ENCODE peak calls at places on chromosome 10, in seven cellular contexts. One of them, this sample, is unnamed.
A peak's percentile ranks its signal among the peaks of the same experiment; 100 is the strongest.

GRCh38 chr10:96511044-96511945 is 2.4 kb downstream of the TLL2 start:
- DNase-seq in IMR-90: peak; percentile 17
- DNase-seq in thyroid gland: peak; percentile 43
- DNase-seq in heart left ventricle: no peak
- DNase-seq in A549: peak; percentile 68
- DNase-seq in adrenal gland: peak; percentile 25
- DNase-seq in K562: peak; percentile 51
- DNase-seq in this sample: peak; percentile 34

GRCh38 chr10:106565546-106565945 is 599.0 kb downstream of the SORCS1 start:
- DNase-seq in thyroid gland: no peak
- DNase-seq in heart left ventricle: no peak
- DNase-seq in IMR-90: peak; percentile 47
- DNase-seq in K562: no peak
- DNase-seq in A549: no peak
- DNase-seq in adrenal gland: no peak
- DNase-seq in this sample: no peak

GRCh38 chr10:62384057-62384446 is 9.9 kb downstream of the ZNF365 start:
- DNase-seq in IMR-90: peak; percentile 88
- DNase-seq in K562: peak; percentile 19
- DNase-seq in adrenal gland: no peak
- DNase-seq in heart left ventricle: no peak
- DNase-seq in thyroid gland: no peak
- DNase-seq in A549: no peak
- DNase-seq in this sample: no peak

GRCh38 chr10:28263136-28263857 is 39.6 kb downstream of the MPP7 start:
- DNase-seq in thyroid gland: peak; percentile 76
- DNase-seq in heart left ventricle: no peak
- DNase-seq in K562: no peak
- DNase-seq in IMR-90: no peak
- DNase-seq in A549: no peak
- DNase-seq in adrenal gland: no peak
- DNase-seq in this sample: no peak

GRCh38 chr10:84234508-84234907 is 6.8 kb downstream of the LRIT1 start:
- DNase-seq in K562: no peak
- DNase-seq in IMR-90: no peak
- DNase-seq in adrenal gland: no peak
- DNase-seq in A549: no peak
- DNase-seq in thyroid gland: no peak
- DNase-seq in heart left ventricle: no peak
- DNase-seq in this sample: no peak

GRCh38 chr10:131177431-131178327 is 133.8 kb downstream of the TCERG1L start:
- DNase-seq in heart left ventricle: no peak
- DNase-seq in IMR-90: no peak
- DNase-seq in K562: no peak
- DNase-seq in adrenal gland: no peak
- DNase-seq in A549: no peak
- DNase-seq in thyroid gland: peak; percentile 61
- DNase-seq in this sample: peak; percentile 57

GRCh38 chr10:58517071-58517470 is 4.4 kb downstream of the BICC1 start:
- DNase-seq in A549: no peak
- DNase-seq in thyroid gland: no peak
- DNase-seq in adrenal gland: no peak
- DNase-seq in heart left ventricle: no peak
- DNase-seq in K562: no peak
- DNase-seq in IMR-90: no peak
- DNase-seq in this sample: no peak

GRCh38 chr10:22022257-22023051 is 18.9 kb upstream of the DNAJC1 start:
- DNase-seq in K562: peak; percentile 76
- DNase-seq in A549: no peak
- DNase-seq in heart left ventricle: peak; percentile 61
- DNase-seq in adrenal gland: peak; percentile 19
- DNase-seq in IMR-90: no peak
- DNase-seq in thyroid gland: no peak
- DNase-seq in this sample: no peak

GRCh38 chr10:124383496-124383895 is 35.2 kb downstream of the OAT start:
- DNase-seq in A549: no peak
- DNase-seq in K562: no peak
- DNase-seq in thyroid gland: no peak
- DNase-seq in adrenal gland: no peak
- DNase-seq in heart left ventricle: no peak
- DNase-seq in IMR-90: no peak
- DNase-seq in this sample: no peak

GRCh38 chr10:86372785-86373239 is 6.2 kb upstream of the GRID1 start:
- DNase-seq in A549: no peak
- DNase-seq in thyroid gland: no peak
- DNase-seq in IMR-90: no peak
- DNase-seq in heart left ventricle: peak; percentile 12
- DNase-seq in K562: no peak
- DNase-seq in adrenal gland: no peak
- DNase-seq in this sample: no peak

DNA sequence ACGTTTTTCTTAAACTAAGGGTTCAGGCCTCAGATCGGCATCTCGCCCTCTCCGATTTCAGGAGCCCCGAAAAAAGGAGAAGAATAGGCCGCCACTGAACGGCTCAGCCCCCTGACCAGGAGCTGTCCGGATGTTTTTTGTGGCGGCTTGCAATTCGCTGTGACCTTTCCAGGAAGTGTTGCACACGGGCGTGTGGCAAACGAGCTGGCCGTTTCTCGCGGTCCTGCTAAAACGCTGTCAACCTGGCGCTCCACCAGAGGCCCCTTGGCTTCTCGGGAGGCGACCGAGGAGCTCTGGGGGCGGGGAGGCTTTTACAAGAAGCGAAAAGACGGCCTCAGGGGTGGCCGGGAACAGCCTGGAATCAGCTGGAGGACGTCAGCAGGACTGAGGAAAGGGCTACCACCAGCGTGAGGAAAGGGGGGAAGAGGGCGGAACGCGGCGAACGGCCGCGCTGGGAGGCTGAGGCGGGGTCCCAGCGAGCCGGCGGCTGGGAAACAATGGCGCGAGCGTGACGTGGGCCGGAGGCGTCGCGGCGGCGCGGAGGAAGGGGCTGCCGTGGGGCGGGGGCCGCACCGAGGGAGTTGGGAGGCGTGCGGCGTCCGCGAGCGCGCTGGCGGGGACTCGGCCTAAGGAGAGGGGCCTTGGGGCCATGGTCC is 493 bp downstream of the NT5C2 start:
- DNase-seq in heart left ventricle: peak; percentile 83
- DNase-seq in thyroid gland: peak; percentile 90
- DNase-seq in adrenal gland: peak; percentile 90
- DNase-seq in IMR-90: peak; percentile 75
- DNase-seq in A549: peak; percentile 37
- DNase-seq in K562: peak; percentile 80
- DNase-seq in this sample: peak; percentile 80
- TF ChIP-seq POLR2A in heart left ventricle: no peak
- TF ChIP-seq POLR2A in thyroid gland: peak; percentile 22
- TF ChIP-seq POLR2A in adrenal gland: peak; percentile 49
- TF ChIP-seq POLR2A in IMR-90: no peak
- TF ChIP-seq POLR2A in A549: no peak
- TF ChIP-seq POLR2A in K562: peak; percentile 68
- TF ChIP-seq POLR2A in this sample: no peak

DNA sequence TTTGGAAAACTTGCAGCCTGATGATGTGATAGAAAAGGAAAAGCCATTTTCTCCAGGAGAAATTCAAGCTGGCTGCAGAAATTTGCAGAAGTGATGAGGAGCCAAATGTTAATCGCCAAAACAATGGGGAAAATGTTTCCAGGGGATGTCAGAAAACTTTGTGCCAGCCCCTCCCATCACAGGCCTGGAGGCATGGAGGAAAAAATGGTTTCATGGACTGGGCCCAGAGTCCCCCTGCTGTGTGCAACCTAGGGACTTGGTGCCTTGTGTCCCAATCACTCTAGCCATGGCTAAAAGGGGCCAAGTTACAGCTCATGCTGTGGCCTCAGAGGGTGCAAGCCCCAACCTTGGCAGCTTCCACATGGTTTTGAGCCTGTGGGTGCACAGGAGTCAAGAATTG is 41.0 kb downstream of the ADD3 start:
- DNase-seq in IMR-90: no peak
- DNase-seq in A549: no peak
- DNase-seq in thyroid gland: no peak
- DNase-seq in K562: no peak
- DNase-seq in adrenal gland: no peak
- DNase-seq in heart left ventricle: no peak
- DNase-seq in this sample: no peak
- H3K4me3 ChIP-seq in IMR-90: no peak overlapping the region
- H3K4me3 ChIP-seq in A549: no peak overlapping the region
- H3K4me3 ChIP-seq in thyroid gland: no peak overlapping the region
- H3K4me3 ChIP-seq in K562: no peak overlapping the region
- H3K4me3 ChIP-seq in adrenal gland: no peak overlapping the region
- H3K4me3 ChIP-seq in heart left ventricle: no peak overlapping the region
- H3K4me3 ChIP-seq in this sample: no peak overlapping the region

DNA sequence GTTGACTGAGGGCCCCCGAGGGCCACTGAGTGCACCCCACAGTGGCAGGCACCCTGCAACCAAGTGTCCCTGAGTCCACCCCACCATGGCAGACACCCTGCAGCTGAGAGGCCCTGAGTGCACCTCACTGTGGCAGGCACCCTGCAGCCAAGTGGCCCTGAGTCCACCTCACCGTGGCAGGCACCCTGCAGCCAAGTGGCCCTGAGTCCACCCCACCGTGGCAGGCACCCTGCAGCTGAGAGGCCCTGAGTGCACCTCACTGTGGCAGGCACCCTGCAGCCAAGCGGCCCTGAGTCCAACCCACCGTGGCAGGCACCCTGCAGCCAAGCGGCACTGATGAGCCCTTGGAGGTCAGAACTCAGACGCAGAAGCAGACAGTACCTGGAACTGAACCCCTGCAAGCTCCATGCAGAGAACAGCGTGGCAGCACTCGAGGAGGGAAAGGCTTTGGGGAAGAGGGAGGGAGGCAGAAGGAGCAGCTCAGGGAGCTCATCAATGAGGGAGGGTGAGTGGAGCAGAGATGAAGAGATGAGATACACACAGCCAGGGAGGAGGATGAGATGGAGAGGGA is 156.5 kb downstream of the WDR37 start:
- DNase-seq in A549: no peak
- DNase-seq in IMR-90: no peak
- DNase-seq in K562: no peak
- DNase-seq in adrenal gland: no peak
- DNase-seq in thyroid gland: no peak
- DNase-seq in heart left ventricle: no peak
- DNase-seq in this sample: no peak
- H3K27ac ChIP-seq in A549: no peak overlapping the region
- H3K27ac ChIP-seq in IMR-90: no peak overlapping the region
- H3K27ac ChIP-seq in K562: no peak overlapping the region
- H3K27ac ChIP-seq in adrenal gland: no peak overlapping the region
- H3K27ac ChIP-seq in thyroid gland: no peak overlapping the region
- H3K27ac ChIP-seq in heart left ventricle: no peak overlapping the region
- H3K27ac ChIP-seq in this sample: no peak overlapping the region

GRCh38 chr10:11170993-11171416 is 153.3 kb downstream of the CELF2 start:
- DNase-seq in heart left ventricle: no peak
- DNase-seq in IMR-90: no peak
- DNase-seq in A549: no peak
- DNase-seq in thyroid gland: no peak
- DNase-seq in adrenal gland: no peak
- DNase-seq in K562: no peak
- DNase-seq in this sample: no peak
- TF ChIP-seq POLR2A in heart left ventricle: no peak
- TF ChIP-seq POLR2A in IMR-90: no peak
- TF ChIP-seq POLR2A in A549: no peak
- TF ChIP-seq POLR2A in thyroid gland: no peak
- TF ChIP-seq POLR2A in adrenal gland: no peak
- TF ChIP-seq POLR2A in K562: no peak
- TF ChIP-seq POLR2A in this sample: no peak

GRCh38 chr10:120938822-120939221 is 87.7 kb downstream of the WDR11 start:
- DNase-seq in K562: no peak
- DNase-seq in thyroid gland: no peak
- DNase-seq in adrenal gland: no peak
- DNase-seq in IMR-90: no peak
- DNase-seq in heart left ventricle: no peak
- DNase-seq in A549: no peak
- DNase-seq in this sample: no peak
- H3K4me3 ChIP-seq in K562: no peak overlapping the region
- H3K4me3 ChIP-seq in thyroid gland: no peak overlapping the region
- H3K4me3 ChIP-seq in adrenal gland: no peak overlapping the region
- H3K4me3 ChIP-seq in IMR-90: no peak overlapping the region
- H3K4me3 ChIP-seq in heart left ventricle: no peak overlapping the region
- H3K4me3 ChIP-seq in A549: no peak overlapping the region
- H3K4me3 ChIP-seq in this sample: no peak overlapping the region

GRCh38 chr10:45404770-45405120 is 30.7 kb downstream of the ALOX5 start:
- DNase-seq in K562: no peak
- DNase-seq in IMR-90: no peak
- DNase-seq in adrenal gland: no peak
- DNase-seq in A549: no peak
- DNase-seq in heart left ventricle: no peak
- DNase-seq in thyroid gland: no peak
- DNase-seq in this sample: no peak
- H3K27ac ChIP-seq in K562: no peak overlapping the region
- H3K27ac ChIP-seq in IMR-90: no peak overlapping the region
- H3K27ac ChIP-seq in adrenal gland: peak overlapping the region; percentile 78
- H3K27ac ChIP-seq in A549: no peak overlapping the region
- H3K27ac ChIP-seq in heart left ventricle: no peak overlapping the region
- H3K27ac ChIP-seq in thyroid gland: no peak overlapping the region
- H3K27ac ChIP-seq in this sample: no peak overlapping the region

GRCh38 chr10:110568055-110568735 is 700 bp downstream of the SMC3 start:
- DNase-seq in adrenal gland: peak; percentile 37
- DNase-seq in IMR-90: no peak
- DNase-seq in thyroid gland: no peak
- DNase-seq in heart left ventricle: no peak
- DNase-seq in A549: no peak
- DNase-seq in K562: peak; percentile 58
- DNase-seq in this sample: peak; percentile 63
- TF ChIP-seq POLR2A in adrenal gland: no peak
- TF ChIP-seq POLR2A in IMR-90: no peak
- TF ChIP-seq POLR2A in thyroid gland: no peak
- TF ChIP-seq POLR2A in heart left ventricle: no peak
- TF ChIP-seq POLR2A in A549: no peak
- TF ChIP-seq POLR2A in K562: no peak
- TF ChIP-seq POLR2A in this sample: no peak

This sample was measured in testis.